ENCODE peak calls at places on chromosome 21, in four cellular contexts. One of them, this sample, is unnamed.
A peak's percentile ranks its signal among the peaks of the same experiment; 100 is the strongest.

GRCh38 chr21:29753216-29753615 is 186.6 kb downstream of the GRIK1 start:
- DNase-seq in psoas muscle: no peak
- DNase-seq in mesendoderm: no peak
- DNase-seq in fibroblast of lung: no peak
- DNase-seq in this sample: no peak

GRCh38 chr21:30146558-30147282 is 19.9 kb downstream of the CLDN17 start:
- DNase-seq in psoas muscle: no peak
- DNase-seq in mesendoderm: peak; percentile 8
- DNase-seq in fibroblast of lung: no peak
- DNase-seq in this sample: no peak

GRCh38 chr21:46229133-46229922 is 754 bp upstream of the LSS start:
- DNase-seq in psoas muscle: no peak
- DNase-seq in mesendoderm: peak; percentile 10
- DNase-seq in fibroblast of lung: no peak
- DNase-seq in this sample: peak; percentile 60

GRCh38 chr21:34930971-34931370 is 118.1 kb downstream of the RUNX1 start:
- DNase-seq in psoas muscle: no peak
- DNase-seq in mesendoderm: no peak
- DNase-seq in fibroblast of lung: no peak
- DNase-seq in this sample: no peak

GRCh38 chr21:17270234-17270633 is 242.6 kb upstream of the CXADR start:
- DNase-seq in psoas muscle: peak; percentile 25
- DNase-seq in mesendoderm: peak; percentile 49
- DNase-seq in fibroblast of lung: peak; percentile 71
- DNase-seq in this sample: no peak

GRCh38 chr21:45791562-45792418 is 148.3 kb downstream of the PCBP3 start:
- DNase-seq in psoas muscle: no peak
- DNase-seq in mesendoderm: no peak
- DNase-seq in fibroblast of lung: no peak
- DNase-seq in this sample: no peak

GRCh38 chr21:35236090-35236489 is 187.0 kb upstream of the RUNX1 start:
- DNase-seq in psoas muscle: no peak
- DNase-seq in mesendoderm: no peak
- DNase-seq in fibroblast of lung: no peak
- DNase-seq in this sample: no peak

GRCh38 chr21:40548134-40548533 is 298.8 kb downstream of the DSCAM start:
- DNase-seq in psoas muscle: no peak
- DNase-seq in mesendoderm: peak; percentile 55
- DNase-seq in fibroblast of lung: no peak
- DNase-seq in this sample: no peak

GRCh38 chr21:39115659-39116235 is 67.5 kb downstream of the PSMG1 start:
- DNase-seq in psoas muscle: no peak
- DNase-seq in mesendoderm: no peak
- DNase-seq in fibroblast of lung: no peak
- DNase-seq in this sample: no peak

GRCh38 chr21:17730782-17731181 is 88.4 kb downstream of the C21orf91 start:
- DNase-seq in psoas muscle: no peak
- DNase-seq in mesendoderm: no peak
- DNase-seq in fibroblast of lung: no peak
- DNase-seq in this sample: no peak

GRCh38 chr21:18493420-18493819 is 89.8 kb upstream of the TMPRSS15 start:
- DNase-seq in psoas muscle: no peak
- DNase-seq in mesendoderm: peak; percentile 87
- DNase-seq in fibroblast of lung: peak; percentile 28
- DNase-seq in this sample: no peak

GRCh38 chr21:27796106-27796505 is 829.2 kb upstream of the ADAMTS5 start:
- DNase-seq in psoas muscle: no peak
- DNase-seq in mesendoderm: no peak
- DNase-seq in fibroblast of lung: peak; percentile 31
- DNase-seq in this sample: no peak

GRCh38 chr21:26506951-26507350 is 66.1 kb downstream of the CYYR1 start:
- DNase-seq in psoas muscle: no peak
- DNase-seq in mesendoderm: no peak
- DNase-seq in fibroblast of lung: peak; percentile 85
- DNase-seq in this sample: no peak

GRCh38 chr21:29157084-29157483 is 26.6 kb downstream of the MAP3K7CL start:
- DNase-seq in psoas muscle: no peak
- DNase-seq in mesendoderm: no peak
- DNase-seq in fibroblast of lung: no peak
- DNase-seq in this sample: no peak

GRCh38 chr21:15761508-15762100 is 31.8 kb downstream of the USP25 start:
- DNase-seq in psoas muscle: no peak
- DNase-seq in mesendoderm: no peak
- DNase-seq in fibroblast of lung: no peak
- DNase-seq in this sample: peak; percentile 51

GRCh38 chr21:45748593-45748992 is 105.1 kb downstream of the PCBP3 start:
- DNase-seq in psoas muscle: no peak
- DNase-seq in mesendoderm: no peak
- DNase-seq in fibroblast of lung: no peak
- DNase-seq in this sample: no peak

GRCh38 chr21:44854391-44854663 is 19.2 kb downstream of the PTTG1IP start:
- DNase-seq in psoas muscle: no peak
- DNase-seq in mesendoderm: no peak
- DNase-seq in fibroblast of lung: no peak
- DNase-seq in this sample: no peak

GRCh38 chr21:14116080-14116481 is 94.7 kb downstream of the LIPI start:
- DNase-seq in psoas muscle: no peak
- DNase-seq in mesendoderm: no peak
- DNase-seq in fibroblast of lung: no peak
- DNase-seq in this sample: no peak

GRCh38 chr21:28083350-28083749 is 909.3 kb downstream of the LTN1 start:
- DNase-seq in psoas muscle: no peak
- DNase-seq in mesendoderm: peak; percentile 9
- DNase-seq in fibroblast of lung: no peak
- DNase-seq in this sample: no peak

GRCh38 chr21:29481641-29482040 is 182.9 kb downstream of the BACH1 start:
- DNase-seq in psoas muscle: no peak
- DNase-seq in mesendoderm: no peak
- DNase-seq in fibroblast of lung: peak; percentile 84
- DNase-seq in this sample: no peak

GRCh38 chr21:43811262-43812105 is 22.1 kb downstream of the RRP1 start:
- DNase-seq in psoas muscle: no peak
- DNase-seq in mesendoderm: no peak
- DNase-seq in fibroblast of lung: no peak
- DNase-seq in this sample: peak; percentile 58
- H3K4me3 ChIP-seq in psoas muscle: peak overlapping the region; percentile 39
- H3K4me3 ChIP-seq in mesendoderm: no peak overlapping the region
- H3K4me3 ChIP-seq in fibroblast of lung: no peak overlapping the region
- H3K4me3 ChIP-seq in this sample: no peak overlapping the region

GRCh38 chr21:42413093-42413492 is 9.4 kb downstream of the UBASH3A start:
- DNase-seq in psoas muscle: no peak
- DNase-seq in mesendoderm: no peak
- DNase-seq in fibroblast of lung: no peak
- DNase-seq in this sample: no peak
- H3K4me1 ChIP-seq in psoas muscle: no peaks in the 10 kb centered on the region
- H3K4me1 ChIP-seq in mesendoderm: no peaks in the 10 kb centered on the region
- H3K4me1 ChIP-seq in fibroblast of lung: no peaks in the 10 kb centered on the region
- H3K4me1 ChIP-seq in this sample: no peaks in the 10 kb centered on the region

GRCh38 chr21:33135925-33136324 is 66.0 kb downstream of the OLIG1 start:
- DNase-seq in psoas muscle: no peak
- DNase-seq in mesendoderm: no peak
- DNase-seq in fibroblast of lung: no peak
- DNase-seq in this sample: no peak
- H3K4me3 ChIP-seq in psoas muscle: no peak overlapping the region
- H3K4me3 ChIP-seq in mesendoderm: no peak overlapping the region
- H3K4me3 ChIP-seq in fibroblast of lung: no peak overlapping the region
- H3K4me3 ChIP-seq in this sample: no peak overlapping the region

GRCh38 chr21:37393786-37394185 is 27.2 kb downstream of the DYRK1A start:
- DNase-seq in psoas muscle: no peak
- DNase-seq in mesendoderm: no peak
- DNase-seq in fibroblast of lung: no peak
- DNase-seq in this sample: no peak
- H3K4me1 ChIP-seq in psoas muscle: peaks cover 95% of the 10 kb centered on the region
- H3K4me1 ChIP-seq in mesendoderm: peaks cover 8% of the 10 kb centered on the region
- H3K4me1 ChIP-seq in fibroblast of lung: no peaks in the 10 kb centered on the region
- H3K4me1 ChIP-seq in this sample: peaks cover 4% of the 10 kb centered on the region

GRCh38 chr21:32411366-32412161 is 942 bp upstream of the EVA1C start:
- DNase-seq in psoas muscle: peak; percentile 93
- DNase-seq in mesendoderm: no peak
- DNase-seq in fibroblast of lung: peak; percentile 84
- DNase-seq in this sample: peak; percentile 51
- H3K4me3 ChIP-seq in psoas muscle: peak overlapping the region; percentile 86
- H3K4me3 ChIP-seq in mesendoderm: peak overlapping the region; percentile 21
- H3K4me3 ChIP-seq in fibroblast of lung: peak overlapping the region; percentile 83
- H3K4me3 ChIP-seq in this sample: peak overlapping the region; percentile 63

GRCh38 chr21:37383784-37384311 is 17.3 kb downstream of the DYRK1A start:
- DNase-seq in psoas muscle: no peak
- DNase-seq in mesendoderm: no peak
- DNase-seq in fibroblast of lung: no peak
- DNase-seq in this sample: no peak
- H3K4me1 ChIP-seq in psoas muscle: peaks cover 93% of the 10 kb centered on the region
- H3K4me1 ChIP-seq in mesendoderm: peaks cover 12% of the 10 kb centered on the region
- H3K4me1 ChIP-seq in fibroblast of lung: no peaks in the 10 kb centered on the region
- H3K4me1 ChIP-seq in this sample: no peaks in the 10 kb centered on the region

This sample was measured in SJCRH30.